ENCODE peak calls at places on chromosomes 6 and 20, in six cellular contexts. Q, S, F, A, I and R are unnamed samples.

GRCh38 chr6:129598244-129599187 is 111.5 kb downstream of the ARHGAP18 start:
- DNase-seq in Q (peak), S (peak), F (peak), A (no peak), I (no peak), R (no peak)

GRCh38 chr6:134398453-134398852 is 80.5 kb upstream of the SGK1 start:
- DNase-seq in Q (no peak), S (peak), F (peak), A (no peak), I (no peak), R (no peak)

GRCh38 chr6:44247338-44248302 is 719 bp downstream of the HSP90AB1 start:
- DNase-seq in Q (peak), S (peak), F (peak), A (no peak), I (peak), R (no peak)

GRCh38 chr6:4367643-4368042 is 232.3 kb upstream of the ECI2 start:
- DNase-seq in Q (no peak), S (no peak), F (no peak), A (no peak), I (no peak), R (no peak)

GRCh38 chr6:44428682-44429081 is 41.2 kb downstream of the CDC5L start:
- DNase-seq in Q (no peak), S (no peak), F (no peak), A (no peak), I (no peak), R (no peak)

GRCh38 chr6:154732824-154733609 is at the start of gene SCAF8:
- DNase-seq in Q (peak), S (peak), F (peak), A (peak), I (peak), R (peak)

GRCh38 chr6:6319947-6320811 is at the start of gene F13A1:
- DNase-seq in Q (no peak), S (no peak), F (peak), A (no peak), I (no peak), R (no peak)

GRCh38 chr6:9140861-9141534 is 705.7 kb upstream of the SLC35B3 start:
- DNase-seq in Q (no peak), S (no peak), F (no peak), A (no peak), I (no peak), R (no peak)

GRCh38 chr20:58694241-58695083 is 1.9 kb downstream of the NPEPL1 start:
- DNase-seq in Q (no peak), S (no peak), F (no peak), A (no peak), I (no peak), R (no peak)

GRCh38 chr6:33313709-33314514 is at the start of gene TAPBP:
- DNase-seq in Q (peak), S (peak), F (peak), A (no peak), I (peak), R (no peak)

GRCh38 chr20:19492937-19493336 is 265.1 kb upstream of the RIN2 start:
- DNase-seq in Q (no peak), S (no peak), F (no peak), A (no peak), I (no peak), R (peak)

GRCh38 chr20:16518068-16518783 is 55.0 kb downstream of the KIF16B start:
- DNase-seq in Q (no peak), S (peak), F (peak), A (peak), I (no peak), R (no peak)

GRCh38 chr6:30748301-30748769 is 4.0 kb upstream of the IER3 start:
- DNase-seq in Q (no peak), S (no peak), F (no peak), A (no peak), I (no peak), R (no peak)

GRCh38 chr6:90397929-90398674 is 101.5 kb upstream of the BACH2 start:
- DNase-seq in Q (peak), S (peak), F (peak), A (no peak), I (peak), R (no peak)

GRCh38 chr6:11366183-11366933 is 133.9 kb upstream of the NEDD9 start:
- DNase-seq in Q (peak), S (no peak), F (peak), A (no peak), I (no peak), R (no peak)

GRCh38 chr20:59831024-59831900 is 102.2 kb downstream of the SYCP2 start:
- DNase-seq in Q (no peak), S (no peak), F (no peak), A (peak), I (no peak), R (no peak)

GRCh38 chr20:56708991-56709390 is 79.9 kb downstream of the TFAP2C start:
- DNase-seq in Q (no peak), S (no peak), F (no peak), A (no peak), I (no peak), R (no peak)